ENCODE peak calls at places on chromosome 17, in ten cellular contexts. One of them, this sample, is unnamed.

GRCh38 chr17:74521701-74522201 is 9.5 kb downstream of the CD300LB start:
- DNase-seq in bronchial epithelial cell: no peak
- DNase-seq in endothelial cell of umbilical vein: no peak
- DNase-seq in progenitor cell of endocrine pancreas: no peak
- DNase-seq in cardiac muscle cell: no peak
- DNase-seq in fibroblast of pulmonary artery: no peak
- DNase-seq in gastrocnemius medialis: no peak
- DNase-seq in HL-60: peak
- DNase-seq in fibroblast of villous mesenchyme: no peak
- DNase-seq in heart left ventricle: peak
- DNase-seq in this sample: no peak

GRCh38 chr17:79844869-79845600 is 5.8 kb upstream of the CBX4 start:
- DNase-seq in fibroblast of pulmonary artery: no peak
- DNase-seq in bronchial epithelial cell: no peak
- DNase-seq in cardiac muscle cell: peak
- DNase-seq in progenitor cell of endocrine pancreas: peak
- DNase-seq in endothelial cell of umbilical vein: no peak
- DNase-seq in gastrocnemius medialis: no peak
- DNase-seq in HL-60: no peak
- DNase-seq in heart left ventricle: no peak
- DNase-seq in fibroblast of villous mesenchyme: no peak
- DNase-seq in this sample: no peak

GRCh38 chr17:37720989-37721388 is 23.9 kb downstream of the HNF1B start:
- DNase-seq in heart left ventricle: no peak
- DNase-seq in bronchial epithelial cell: no peak
- DNase-seq in HL-60: no peak
- DNase-seq in fibroblast of pulmonary artery: no peak
- DNase-seq in fibroblast of villous mesenchyme: no peak
- DNase-seq in progenitor cell of endocrine pancreas: no peak
- DNase-seq in endothelial cell of umbilical vein: no peak
- DNase-seq in gastrocnemius medialis: no peak
- DNase-seq in cardiac muscle cell: no peak
- DNase-seq in this sample: no peak

GRCh38 chr17:19306160-19307111 is 56.1 kb downstream of the B9D1 start:
- DNase-seq in endothelial cell of umbilical vein: no peak
- DNase-seq in heart left ventricle: no peak
- DNase-seq in gastrocnemius medialis: no peak
- DNase-seq in HL-60: peak
- DNase-seq in progenitor cell of endocrine pancreas: no peak
- DNase-seq in fibroblast of villous mesenchyme: no peak
- DNase-seq in bronchial epithelial cell: no peak
- DNase-seq in fibroblast of pulmonary artery: no peak
- DNase-seq in cardiac muscle cell: no peak
- DNase-seq in this sample: no peak

GRCh38 chr17:63881935-63882601 is at the start of gene GH2:
- DNase-seq in fibroblast of villous mesenchyme: peak
- DNase-seq in gastrocnemius medialis: no peak
- DNase-seq in HL-60: peak
- DNase-seq in cardiac muscle cell: peak
- DNase-seq in endothelial cell of umbilical vein: peak
- DNase-seq in bronchial epithelial cell: peak
- DNase-seq in progenitor cell of endocrine pancreas: peak
- DNase-seq in fibroblast of pulmonary artery: peak
- DNase-seq in heart left ventricle: peak
- DNase-seq in this sample: peak

GRCh38 chr17:5775098-5775497 is 190.8 kb upstream of the NLRP1 start:
- DNase-seq in heart left ventricle: no peak
- DNase-seq in fibroblast of pulmonary artery: no peak
- DNase-seq in HL-60: no peak
- DNase-seq in progenitor cell of endocrine pancreas: no peak
- DNase-seq in endothelial cell of umbilical vein: no peak
- DNase-seq in bronchial epithelial cell: no peak
- DNase-seq in gastrocnemius medialis: no peak
- DNase-seq in cardiac muscle cell: no peak
- DNase-seq in fibroblast of villous mesenchyme: no peak
- DNase-seq in this sample: no peak

GRCh38 chr17:44112284-44113280 is 10.9 kb downstream of the HDAC5 start:
- DNase-seq in fibroblast of pulmonary artery: no peak
- DNase-seq in gastrocnemius medialis: peak
- DNase-seq in fibroblast of villous mesenchyme: no peak
- DNase-seq in HL-60: peak
- DNase-seq in endothelial cell of umbilical vein: no peak
- DNase-seq in heart left ventricle: peak
- DNase-seq in bronchial epithelial cell: no peak
- DNase-seq in progenitor cell of endocrine pancreas: no peak
- DNase-seq in cardiac muscle cell: no peak
- DNase-seq in this sample: no peak

GRCh38 chr17:15332338-15332737 is 9.1 kb downstream of the TEKT3 start:
- DNase-seq in HL-60: no peak
- DNase-seq in cardiac muscle cell: no peak
- DNase-seq in heart left ventricle: no peak
- DNase-seq in progenitor cell of endocrine pancreas: no peak
- DNase-seq in endothelial cell of umbilical vein: no peak
- DNase-seq in fibroblast of pulmonary artery: no peak
- DNase-seq in fibroblast of villous mesenchyme: no peak
- DNase-seq in gastrocnemius medialis: no peak
- DNase-seq in bronchial epithelial cell: no peak
- DNase-seq in this sample: no peak

GRCh38 chr17:10328971-10329923 is 43.6 kb downstream of the MYH13 start:
- DNase-seq in HL-60: no peak
- DNase-seq in cardiac muscle cell: no peak
- DNase-seq in heart left ventricle: no peak
- DNase-seq in fibroblast of pulmonary artery: no peak
- DNase-seq in fibroblast of villous mesenchyme: no peak
- DNase-seq in endothelial cell of umbilical vein: no peak
- DNase-seq in bronchial epithelial cell: no peak
- DNase-seq in progenitor cell of endocrine pancreas: no peak
- DNase-seq in gastrocnemius medialis: no peak
- DNase-seq in this sample: no peak

GRCh38 chr17:76071497-76072148 is 694 bp downstream of the SRP68 start:
- DNase-seq in fibroblast of villous mesenchyme: peak
- DNase-seq in bronchial epithelial cell: no peak
- DNase-seq in fibroblast of pulmonary artery: no peak
- DNase-seq in cardiac muscle cell: no peak
- DNase-seq in heart left ventricle: no peak
- DNase-seq in HL-60: no peak
- DNase-seq in gastrocnemius medialis: no peak
- DNase-seq in progenitor cell of endocrine pancreas: no peak
- DNase-seq in endothelial cell of umbilical vein: no peak
- DNase-seq in this sample: no peak

GRCh38 chr17:5591966-5592365 is 7.7 kb upstream of the NLRP1 start:
- DNase-seq in HL-60: no peak
- DNase-seq in progenitor cell of endocrine pancreas: no peak
- DNase-seq in gastrocnemius medialis: no peak
- DNase-seq in heart left ventricle: no peak
- DNase-seq in bronchial epithelial cell: no peak
- DNase-seq in cardiac muscle cell: no peak
- DNase-seq in fibroblast of pulmonary artery: no peak
- DNase-seq in endothelial cell of umbilical vein: no peak
- DNase-seq in fibroblast of villous mesenchyme: no peak
- DNase-seq in this sample: no peak

GRCh38 chr17:82981141-82981540 is 98.3 kb upstream of the METRNL start:
- DNase-seq in fibroblast of villous mesenchyme: no peak
- DNase-seq in fibroblast of pulmonary artery: no peak
- DNase-seq in heart left ventricle: no peak
- DNase-seq in progenitor cell of endocrine pancreas: no peak
- DNase-seq in HL-60: no peak
- DNase-seq in bronchial epithelial cell: no peak
- DNase-seq in cardiac muscle cell: no peak
- DNase-seq in gastrocnemius medialis: no peak
- DNase-seq in endothelial cell of umbilical vein: no peak
- DNase-seq in this sample: no peak

GRCh38 chr17:44220211-44221071 is 966 bp upstream of the UBTF start:
- DNase-seq in progenitor cell of endocrine pancreas: peak
- DNase-seq in fibroblast of villous mesenchyme: peak
- DNase-seq in HL-60: peak
- DNase-seq in gastrocnemius medialis: no peak
- DNase-seq in cardiac muscle cell: peak
- DNase-seq in bronchial epithelial cell: no peak
- DNase-seq in endothelial cell of umbilical vein: peak
- DNase-seq in heart left ventricle: peak
- DNase-seq in fibroblast of pulmonary artery: peak
- DNase-seq in this sample: no peak

GRCh38 chr17:57869599-57870282 is 19.9 kb upstream of the MRPS23 start:
- DNase-seq in bronchial epithelial cell: peak
- DNase-seq in progenitor cell of endocrine pancreas: no peak
- DNase-seq in heart left ventricle: no peak
- DNase-seq in HL-60: no peak
- DNase-seq in endothelial cell of umbilical vein: no peak
- DNase-seq in fibroblast of villous mesenchyme: peak
- DNase-seq in cardiac muscle cell: peak
- DNase-seq in gastrocnemius medialis: no peak
- DNase-seq in fibroblast of pulmonary artery: peak
- DNase-seq in this sample: peak

GRCh38 chr17:76053230-76054111 is 18.8 kb downstream of the SRP68 start:
- DNase-seq in cardiac muscle cell: peak
- DNase-seq in progenitor cell of endocrine pancreas: no peak
- DNase-seq in gastrocnemius medialis: no peak
- DNase-seq in fibroblast of pulmonary artery: peak
- DNase-seq in bronchial epithelial cell: peak
- DNase-seq in endothelial cell of umbilical vein: peak
- DNase-seq in heart left ventricle: no peak
- DNase-seq in HL-60: no peak
- DNase-seq in fibroblast of villous mesenchyme: peak
- DNase-seq in this sample: no peak

GRCh38 chr17:65254166-65254565 is 117.0 kb downstream of the RGS9 start:
- DNase-seq in HL-60: no peak
- DNase-seq in heart left ventricle: no peak
- DNase-seq in endothelial cell of umbilical vein: no peak
- DNase-seq in bronchial epithelial cell: peak
- DNase-seq in gastrocnemius medialis: no peak
- DNase-seq in fibroblast of villous mesenchyme: peak
- DNase-seq in fibroblast of pulmonary artery: peak
- DNase-seq in progenitor cell of endocrine pancreas: no peak
- DNase-seq in cardiac muscle cell: peak
- DNase-seq in this sample: no peak

DNA sequence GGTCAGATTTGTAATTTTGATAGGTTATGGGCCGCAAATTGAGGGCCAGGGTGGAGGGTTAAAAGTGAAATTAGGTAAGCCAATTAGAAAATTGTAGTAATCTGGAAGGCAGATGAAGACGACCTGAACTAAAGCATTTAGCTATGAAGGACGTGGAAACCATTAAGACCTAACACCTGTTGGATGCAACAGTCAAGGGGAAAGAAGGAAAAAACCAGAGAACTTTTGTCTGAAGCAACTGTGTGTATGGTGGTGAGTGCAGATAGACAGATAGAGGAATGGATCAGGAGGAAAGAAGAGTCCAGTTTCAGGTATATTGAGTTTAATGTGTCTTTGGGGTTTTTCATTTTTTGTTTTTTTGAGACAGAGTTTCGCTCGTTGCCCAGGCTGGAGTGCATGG is 40.2 kb upstream of the MARCHF10 start:
- DNase-seq in bronchial epithelial cell: no peak
- DNase-seq in fibroblast of pulmonary artery: no peak
- DNase-seq in fibroblast of villous mesenchyme: no peak
- DNase-seq in cardiac muscle cell: no peak
- DNase-seq in gastrocnemius medialis: no peak
- DNase-seq in endothelial cell of umbilical vein: no peak
- DNase-seq in HL-60: no peak
- DNase-seq in heart left ventricle: no peak
- DNase-seq in progenitor cell of endocrine pancreas: no peak
- DNase-seq in this sample: no peak
- TF ChIP-seq CTCF in bronchial epithelial cell: no peak
- TF ChIP-seq CTCF in fibroblast of pulmonary artery: no peak
- TF ChIP-seq CTCF in fibroblast of villous mesenchyme: no peak
- TF ChIP-seq CTCF in cardiac muscle cell: no peak
- TF ChIP-seq CTCF in gastrocnemius medialis: no peak
- TF ChIP-seq CTCF in endothelial cell of umbilical vein: no peak
- TF ChIP-seq CTCF in HL-60: no peak
- TF ChIP-seq CTCF in heart left ventricle: no peak
- TF ChIP-seq CTCF in progenitor cell of endocrine pancreas: no peak
- TF ChIP-seq CTCF in this sample: no peak

DNA sequence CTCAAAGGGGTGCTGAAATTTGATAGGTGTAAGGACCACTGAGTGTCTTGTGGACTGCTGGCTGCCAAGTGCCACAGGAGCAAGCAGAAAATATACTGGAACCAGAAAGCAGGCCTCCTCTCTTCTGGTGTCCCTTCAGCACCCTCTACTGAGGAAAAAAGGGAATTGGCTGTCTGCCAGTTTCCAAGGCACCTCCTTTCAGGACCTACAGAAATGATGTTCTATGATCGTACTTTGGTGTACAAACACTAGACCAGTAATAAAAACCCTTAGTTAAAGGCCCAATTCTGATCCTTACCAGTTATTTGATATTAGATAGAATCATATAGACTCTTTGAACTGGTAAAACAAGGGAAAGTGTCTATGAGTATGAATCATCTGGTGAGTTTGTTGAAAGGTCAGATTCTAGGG is 35.8 kb upstream of the BCAS3 start:
- DNase-seq in fibroblast of pulmonary artery: peak
- DNase-seq in heart left ventricle: peak
- DNase-seq in cardiac muscle cell: peak
- DNase-seq in endothelial cell of umbilical vein: peak
- DNase-seq in bronchial epithelial cell: peak
- DNase-seq in gastrocnemius medialis: peak
- DNase-seq in HL-60: peak
- DNase-seq in fibroblast of villous mesenchyme: peak
- DNase-seq in progenitor cell of endocrine pancreas: peak
- DNase-seq in this sample: peak
- TF ChIP-seq CTCF in fibroblast of pulmonary artery: peak
- TF ChIP-seq CTCF in heart left ventricle: peak
- TF ChIP-seq CTCF in cardiac muscle cell: peak
- TF ChIP-seq CTCF in endothelial cell of umbilical vein: peak
- TF ChIP-seq CTCF in bronchial epithelial cell: peak
- TF ChIP-seq CTCF in gastrocnemius medialis: peak
- TF ChIP-seq CTCF in HL-60: peak
- TF ChIP-seq CTCF in fibroblast of villous mesenchyme: peak
- TF ChIP-seq CTCF in progenitor cell of endocrine pancreas: peak
- TF ChIP-seq CTCF in this sample: peak

DNA sequence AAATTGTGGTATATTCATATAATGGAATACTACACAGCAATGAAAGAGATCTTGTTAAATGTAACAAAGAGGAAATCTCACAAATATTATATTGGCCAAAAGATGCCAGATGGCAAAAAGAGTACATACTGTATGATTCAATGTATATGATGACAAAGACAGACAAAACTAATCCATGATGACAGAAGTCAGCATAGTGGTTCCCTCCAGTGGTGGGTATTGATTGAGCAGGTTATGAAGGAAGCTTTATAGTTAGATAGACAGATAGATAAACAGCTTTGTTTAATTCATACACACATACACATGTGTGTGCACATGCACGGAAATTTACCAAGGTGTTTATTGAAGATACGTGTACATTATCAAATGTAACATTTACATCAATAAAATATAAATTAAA is 74.4 kb upstream of the SMIM36 start:
- DNase-seq in progenitor cell of endocrine pancreas: no peak
- DNase-seq in HL-60: no peak
- DNase-seq in gastrocnemius medialis: no peak
- DNase-seq in fibroblast of pulmonary artery: no peak
- DNase-seq in bronchial epithelial cell: peak
- DNase-seq in endothelial cell of umbilical vein: no peak
- DNase-seq in heart left ventricle: no peak
- DNase-seq in fibroblast of villous mesenchyme: no peak
- DNase-seq in cardiac muscle cell: no peak
- DNase-seq in this sample: no peak
- TF ChIP-seq CTCF in progenitor cell of endocrine pancreas: no peak
- TF ChIP-seq CTCF in HL-60: no peak
- TF ChIP-seq CTCF in gastrocnemius medialis: no peak
- TF ChIP-seq CTCF in fibroblast of pulmonary artery: no peak
- TF ChIP-seq CTCF in bronchial epithelial cell: no peak
- TF ChIP-seq CTCF in endothelial cell of umbilical vein: no peak
- TF ChIP-seq CTCF in heart left ventricle: no peak
- TF ChIP-seq CTCF in fibroblast of villous mesenchyme: no peak
- TF ChIP-seq CTCF in cardiac muscle cell: no peak
- TF ChIP-seq CTCF in this sample: peak

GRCh38 chr17:72466199-72466598 is 345.4 kb downstream of the SOX9 start:
- DNase-seq in endothelial cell of umbilical vein: no peak
- DNase-seq in bronchial epithelial cell: peak
- DNase-seq in HL-60: no peak
- DNase-seq in fibroblast of pulmonary artery: peak
- DNase-seq in gastrocnemius medialis: no peak
- DNase-seq in heart left ventricle: no peak
- DNase-seq in cardiac muscle cell: peak
- DNase-seq in progenitor cell of endocrine pancreas: no peak
- DNase-seq in fibroblast of villous mesenchyme: peak
- DNase-seq in this sample: peak
- TF ChIP-seq CTCF in endothelial cell of umbilical vein: no peak
- TF ChIP-seq CTCF in bronchial epithelial cell: peak
- TF ChIP-seq CTCF in HL-60: no peak
- TF ChIP-seq CTCF in fibroblast of pulmonary artery: no peak
- TF ChIP-seq CTCF in gastrocnemius medialis: no peak
- TF ChIP-seq CTCF in heart left ventricle: no peak
- TF ChIP-seq CTCF in cardiac muscle cell: no peak
- TF ChIP-seq CTCF in progenitor cell of endocrine pancreas: no peak
- TF ChIP-seq CTCF in fibroblast of villous mesenchyme: no peak
- TF ChIP-seq CTCF in this sample: peak

This sample was measured in foreskin keratinocyte.